ENCODE peak calls at places on chromosomes 5 and 9, in six cellular contexts. One of them, this sample, is unnamed.

GRCh38 chr9:18728642-18729041 is 254.7 kb downstream of the ADAMTSL1 start:
- DNase-seq in amygdala: no peak
- DNase-seq in transverse colon: no peak
- DNase-seq in tibial nerve: no peak
- DNase-seq in ELR: no peak
- DNase-seq in renal cortical epithelial cell: no peak
- DNase-seq in this sample: no peak

GRCh38 chr9:136482046-136482792 is 621 bp downstream of the SEC16A start:
- DNase-seq in renal cortical epithelial cell: peak
- DNase-seq in ELR: peak
- DNase-seq in amygdala: no peak
- DNase-seq in transverse colon: peak
- DNase-seq in tibial nerve: no peak
- DNase-seq in this sample: no peak

GRCh38 chr5:82674718-82675117 is 396.6 kb upstream of the RPS23 start:
- DNase-seq in transverse colon: no peak
- DNase-seq in renal cortical epithelial cell: no peak
- DNase-seq in ELR: no peak
- DNase-seq in amygdala: no peak
- DNase-seq in tibial nerve: no peak
- DNase-seq in this sample: no peak

GRCh38 chr5:176776916-176777315 is 33.4 kb upstream of the UNC5A start:
- DNase-seq in ELR: no peak
- DNase-seq in transverse colon: no peak
- DNase-seq in tibial nerve: no peak
- DNase-seq in renal cortical epithelial cell: no peak
- DNase-seq in amygdala: no peak
- DNase-seq in this sample: no peak

GRCh38 chr5:146878471-146879172 is at the start of gene PPP2R2B:
- DNase-seq in renal cortical epithelial cell: no peak
- DNase-seq in ELR: peak
- DNase-seq in tibial nerve: no peak
- DNase-seq in transverse colon: peak
- DNase-seq in amygdala: peak
- DNase-seq in this sample: peak

GRCh38 chr5:66992547-66992946 is 204.1 kb downstream of the CD180 start:
- DNase-seq in renal cortical epithelial cell: no peak
- DNase-seq in tibial nerve: no peak
- DNase-seq in ELR: no peak
- DNase-seq in transverse colon: no peak
- DNase-seq in amygdala: no peak
- DNase-seq in this sample: no peak

GRCh38 chr5:149647334-149647733 is 66.0 kb downstream of the ARHGEF37 start:
- DNase-seq in renal cortical epithelial cell: no peak
- DNase-seq in tibial nerve: no peak
- DNase-seq in amygdala: no peak
- DNase-seq in transverse colon: no peak
- DNase-seq in ELR: no peak
- DNase-seq in this sample: no peak

GRCh38 chr9:91159664-91160121 is 202.0 kb downstream of the AUH start:
- DNase-seq in renal cortical epithelial cell: no peak
- DNase-seq in transverse colon: peak
- DNase-seq in tibial nerve: peak
- DNase-seq in ELR: no peak
- DNase-seq in amygdala: no peak
- DNase-seq in this sample: no peak

GRCh38 chr9:133269537-133270357 is 5.3 kb downstream of the ABO start:
- DNase-seq in renal cortical epithelial cell: peak
- DNase-seq in amygdala: no peak
- DNase-seq in ELR: no peak
- DNase-seq in transverse colon: no peak
- DNase-seq in tibial nerve: no peak
- DNase-seq in this sample: no peak

This sample was measured in hippocampal formation.